ENCODE peak calls at places on chromosomes 12 and 14, in nine cellular contexts. D is sigmoid colon; K is stimulated activated CD8-positive, alpha-beta memory T cell treated with anti-CD3 and anti-CD28 coated beads, Interleukin-15, amount 100 ng/mL, for 4 hours; Z is testis; W is lower leg skin; B is hippocampal formation; S is fibroblast of the conjunctiva; A is IMR-90; G is activated T-helper 1 cell treated with Interleukin-2 at 50 U/mL for 16 hours. U is an unnamed sample.

GRCh38 chr12:46456356-46457334 is 84.1 kb upstream of the SLC38A2 start:
- DNase-seq in Z (no peak), B (no peak), A (peak), G (no peak), D (no peak), W (no peak), K (no peak), S (no peak), U (no peak)

GRCh38 chr12:96751626-96752025 is 155.4 kb upstream of the NEDD1 start:
- DNase-seq in D (no peak), K (no peak), W (no peak), S (no peak), Z (no peak), A (no peak), G (no peak), B (no peak), U (no peak)

GRCh38 chr12:12159988-12160387 is 89.2 kb downstream of the BCL2L14 start:
- DNase-seq in B (no peak), S (no peak), Z (no peak), W (no peak), K (no peak), G (no peak), D (no peak), A (peak), U (no peak)

GRCh38 chr14:87934185-87934584 is 58.8 kb downstream of the GALC start:
- DNase-seq in B (no peak), S (no peak), D (no peak), Z (no peak), W (no peak), A (peak), K (no peak), G (no peak), U (no peak)

GRCh38 chr14:51297066-51297465 is 57.0 kb downstream of the TMX1 start:
- DNase-seq in G (no peak), K (no peak), B (no peak), Z (no peak), A (no peak), W (no peak), D (no peak), S (no peak), U (no peak)

GRCh38 chr12:58487280-58488141 is 432.8 kb downstream of the LRIG3 start:
- DNase-seq in A (peak), B (no peak), G (no peak), W (no peak), S (no peak), D (no peak), Z (no peak), K (no peak), U (no peak)

GRCh38 chr14:57060276-57060956 is 208.3 kb downstream of the EXOC5 start:
- DNase-seq in K (no peak), B (no peak), S (no peak), W (no peak), A (no peak), Z (no peak), D (no peak), G (no peak), U (no peak)

GRCh38 chr12:103978384-103978982 is 12.8 kb downstream of the TDG start:
- DNase-seq in W (no peak), A (no peak), G (no peak), Z (no peak), K (no peak), D (no peak), B (no peak), S (no peak), U (no peak)

GRCh38 chr12:66397574-66397973 is 95.3 kb downstream of the HELB start:
- DNase-seq in Z (no peak), S (no peak), B (no peak), W (no peak), D (no peak), K (no peak), A (peak), G (no peak), U (no peak)

GRCh38 chr12:120470150-120470817 is 736 bp upstream of the SRSF9 start:
- DNase-seq in Z (peak), B (no peak), S (no peak), D (no peak), A (peak), K (no peak), G (no peak), W (no peak), U (no peak)

GRCh38 chr12:20099395-20099976 is 268.9 kb upstream of the PDE3A start:
- DNase-seq in B (no peak), Z (no peak), K (no peak), G (no peak), D (no peak), S (no peak), A (no peak), W (no peak), U (no peak)

GRCh38 chr14:99514552-99515300 is 33.5 kb downstream of the CCNK start:
- DNase-seq in S (no peak), W (no peak), K (no peak), G (no peak), A (no peak), Z (no peak), D (no peak), B (no peak), U (peak)

U was measured in tibial artery.